ENCODE peak calls at places on chromosome 3, in ten cellular contexts. S is sigmoid colon, V is neural progenitor cell, J is lower lobe of right lung, F is BJ, T is stomach, D is NT2/D1, X is right atrium auricular region, K is heart left ventricle, Q is esophagus squamous epithelium. W is an unnamed sample.

GRCh38 chr3:127538569-127538968 is 52.0 kb downstream of the TPRA1 start:
- DNase-seq in T (no peak), J (no peak), D (no peak), Q (no peak), X (no peak), F (no peak), S (no peak), K (no peak), V (no peak), W (no peak)

GRCh38 chr3:197511130-197511529 is 44.6 kb downstream of the BDH1 start:
- DNase-seq in K (no peak), T (no peak), S (no peak), D (no peak), J (peak; percentile 15), Q (no peak), F (no peak), V (no peak), X (no peak), W (no peak)

GRCh38 chr3:196202516-196202970 is 8.7 kb downstream of the ZDHHC19 start:
- DNase-seq in X (no peak), K (peak; percentile 76), D (no peak), F (no peak), J (peak; percentile 81), Q (no peak), S (peak; percentile 85), T (no peak), V (no peak), W (no peak)

GRCh38 chr3:71061037-71061436 is 522.5 kb downstream of the FOXP1 start:
- DNase-seq in X (no peak), S (no peak), T (no peak), K (no peak), D (no peak), V (no peak), Q (no peak), J (no peak), F (no peak), W (no peak)

GRCh38 chr3:127787071-127787490 is 35.2 kb downstream of the MGLL start:
- DNase-seq in J (no peak), V (no peak), T (no peak), F (no peak), Q (no peak), S (peak; percentile 95), D (no peak), K (no peak), X (peak; percentile 75), W (no peak)

GRCh38 chr3:187955076-187955952 is 198.6 kb upstream of the LPP start:
- DNase-seq in J (no peak), T (no peak), D (no peak), X (peak; percentile 78), S (peak; percentile 68), K (no peak), V (no peak), Q (no peak), F (peak; percentile 75), W (peak; percentile 9)

GRCh38 chr3:65284971-65285370 is 597.2 kb upstream of the ADAMTS9 start:
- DNase-seq in J (no peak), S (no peak), K (no peak), D (no peak), V (no peak), Q (no peak), X (no peak), T (no peak), F (no peak), W (no peak)

GRCh38 chr3:41234823-41235722 is 35.8 kb downstream of the CTNNB1 start:
- DNase-seq in X (no peak), D (peak; percentile 32), T (no peak), Q (no peak), V (peak; percentile 35), K (no peak), S (no peak), J (no peak), F (no peak), W (no peak)

GRCh38 chr3:187628169-187628568 is 42.0 kb downstream of the SST start:
- DNase-seq in X (no peak), T (no peak), J (no peak), F (no peak), D (peak; percentile 66), Q (no peak), V (peak; percentile 83), K (no peak), S (no peak), W (no peak)

GRCh38 chr3:5304789-5305680 is 117.5 kb downstream of the EDEM1 start:
- DNase-seq in T (peak; percentile 52), J (no peak), V (peak; percentile 78), D (peak; percentile 46), Q (no peak), S (no peak), K (no peak), X (no peak), F (no peak), W (peak; percentile 64)

GRCh38 chr3:168121175-168121853 is 25.6 kb upstream of the GOLIM4 start:
- DNase-seq in X (no peak), T (peak; percentile 27), J (no peak), K (no peak), V (no peak), F (no peak), D (no peak), S (peak; percentile 70), Q (no peak), W (no peak)

GRCh38 chr3:20043398-20043797 is 3.2 kb downstream of the KAT2B start:
- DNase-seq in J (peak; percentile 92), V (no peak), F (no peak), S (peak; percentile 92), Q (peak; percentile 24), D (no peak), X (peak; percentile 94), T (peak; percentile 93), K (peak; percentile 87), W (peak; percentile 76)

GRCh38 chr3:82643948-82644347 is 882.5 kb upstream of the GBE1 start:
- DNase-seq in D (peak; percentile 32), Q (no peak), T (no peak), J (no peak), F (no peak), K (no peak), X (no peak), S (no peak), V (peak; percentile 50), W (no peak)

GRCh38 chr3:127351350-127351749 is 63.5 kb upstream of the PRR20G start:
- DNase-seq in V (peak; percentile 35), S (no peak), J (no peak), X (peak; percentile 16), D (no peak), F (no peak), Q (no peak), T (no peak), K (no peak), W (no peak)

GRCh38 chr3:43307226-43307625 is 20.9 kb downstream of the SNRK start:
- DNase-seq in V (no peak), Q (no peak), D (no peak), S (no peak), J (no peak), F (no peak), X (no peak), T (no peak), K (no peak), W (no peak)

GRCh38 chr3:36989568-36989967 is 3.4 kb downstream of the EPM2AIP1 start:
- DNase-seq in X (no peak), S (no peak), T (no peak), J (no peak), F (no peak), D (no peak), Q (no peak), V (no peak), K (no peak), W (no peak)
- H3K4me3 ChIP-seq in X (peak overlapping the region; percentile 76), S (peak overlapping the region; percentile 11), T (peak overlapping the region; percentile 3), J (peak overlapping the region; percentile 81), F (no peak overlapping the region), D (no peak overlapping the region), Q (peak overlapping the region; percentile 31), V (peak overlapping the region; percentile 66), K (peak overlapping the region; percentile 80), W (no peak overlapping the region)

GRCh38 chr3:48588230-48588629 is 6.9 kb downstream of the COL7A1 start:
- DNase-seq in V (no peak), F (no peak), S (no peak), D (no peak), J (no peak), K (no peak), Q (no peak), X (no peak), T (no peak), W (no peak)

GRCh38 chr3:48587686-48588085 is 7.4 kb downstream of the COL7A1 start:
- DNase-seq in S (no peak), J (no peak), K (no peak), F (no peak), V (no peak), T (no peak), D (no peak), Q (no peak), X (no peak), W (no peak)

GRCh38 chr3:48581621-48582481 is 13.3 kb downstream of the COL7A1 start:
- DNase-seq in F (no peak), T (no peak), J (no peak), V (no peak), S (no peak), X (no peak), Q (no peak), D (no peak), K (no peak), W (no peak)

GRCh38 chr3:48585411-48585810 is 9.7 kb downstream of the COL7A1 start:
- DNase-seq in S (no peak), Q (no peak), K (no peak), F (no peak), T (no peak), D (no peak), V (no peak), X (no peak), J (no peak), W (no peak)

DNA sequence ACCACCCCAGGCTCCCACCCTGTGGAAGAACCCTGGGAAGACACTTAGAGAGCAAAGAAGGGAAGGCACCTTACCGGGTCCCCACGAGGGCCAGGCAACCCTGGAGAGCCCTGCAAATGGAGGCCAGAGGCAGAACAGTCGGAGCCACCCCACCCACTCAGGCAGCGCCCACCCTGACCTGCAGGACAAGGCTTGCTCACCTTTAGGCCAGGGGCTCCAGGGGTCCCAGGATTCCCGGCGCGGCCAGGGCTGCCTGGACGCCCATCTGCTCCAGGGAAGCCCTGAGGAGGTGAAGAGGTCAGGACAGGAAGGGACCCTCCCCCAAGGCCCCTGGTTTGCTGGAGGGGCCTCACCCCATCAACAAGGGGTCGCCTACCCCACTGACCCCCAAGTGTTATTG is 10.3 kb downstream of the COL7A1 start:
- DNase-seq in X (no peak), K (no peak), F (no peak), J (no peak), Q (no peak), V (no peak), T (no peak), D (no peak), S (no peak), W (no peak)
- H3K27me3 ChIP-seq in X (no peaks in the 10 kb centered on the region), K (no peaks in the 10 kb centered on the region), F (no peaks in the 10 kb centered on the region), J (no peaks in the 10 kb centered on the region), Q (no peaks in the 10 kb centered on the region), V (no peaks in the 10 kb centered on the region), T (peaks cover 16% of the 10 kb centered on the region), D (no peaks in the 10 kb centered on the region), S (no peaks in the 10 kb centered on the region), W (no peaks in the 10 kb centered on the region)

GRCh38 chr3:146470424-146470990 is 1.1 kb upstream of the PLSCR2 start:
- DNase-seq in T (no peak), Q (no peak), F (no peak), K (no peak), S (no peak), J (no peak), V (no peak), D (no peak), X (no peak), W (no peak)
- H3K4me3 ChIP-seq in T (no peak overlapping the region), Q (no peak overlapping the region), F (no peak overlapping the region), K (no peak overlapping the region), S (no peak overlapping the region), J (no peak overlapping the region), V (no peak overlapping the region), D (no peak overlapping the region), X (no peak overlapping the region), W (no peak overlapping the region)

GRCh38 chr3:142923694-142924093 is 34.8 kb upstream of the PCOLCE2 start:
- DNase-seq in V (no peak), S (no peak), Q (no peak), F (no peak), K (no peak), J (no peak), X (no peak), D (no peak), T (no peak), W (no peak)
- H3K27me3 ChIP-seq in V (no peaks in the 10 kb centered on the region), S (no peaks in the 10 kb centered on the region), Q (no peaks in the 10 kb centered on the region), F (peaks cover 4% of the 10 kb centered on the region), K (no peaks in the 10 kb centered on the region), J (no peaks in the 10 kb centered on the region), X (no peaks in the 10 kb centered on the region), D (no peaks in the 10 kb centered on the region), T (no peaks in the 10 kb centered on the region), W (no peaks in the 10 kb centered on the region)

W was measured in body of pancreas.